ENCODE peak calls at places on chromosomes 4 and X, in four cellular contexts. X is transverse colon, U is right lobe of liver, V is GM06990. Z is an unnamed sample.

GRCh38 chrX:34734383-34734782 is 77.3 kb upstream of the TMEM47 start:
- DNase-seq in X (no peak), U (no peak), V (no peak), Z (no peak)

GRCh38 chr4:25863347-25863784 is 578 bp upstream of the SEL1L3 start:
- DNase-seq in X (peak; percentile 86), U (peak; percentile 56), V (no peak), Z (peak; percentile 26)

GRCh38 chr4:338759-339097 is 1.1 kb downstream of the ZNF141 start:
- DNase-seq in X (no peak), U (peak; percentile 16), V (peak; percentile 34), Z (no peak)

GRCh38 chr4:3376266-3376665 is 65.5 kb upstream of the HGFAC start:
- DNase-seq in X (no peak), U (no peak), V (no peak), Z (no peak)

GRCh38 chrX:100625985-100626491 is 10.6 kb downstream of the TSPAN6 start:
- DNase-seq in X (no peak), U (no peak), V (peak; percentile 76), Z (no peak)

GRCh38 chr4:101252721-101253120 is 94.6 kb downstream of the PPP3CA start:
- DNase-seq in X (no peak), U (no peak), V (no peak), Z (no peak)

GRCh38 chrX:129665916-129666644 is 11.3 kb upstream of the APLN start:
- DNase-seq in X (no peak), U (no peak), V (no peak), Z (peak; percentile 14)

GRCh38 chr4:10163296-10163695 is 46.7 kb upstream of the WDR1 start:
- DNase-seq in X (no peak), U (peak; percentile 49), V (no peak), Z (no peak)

GRCh38 chr4:111512081-111512774 is 633.0 kb upstream of the FAM241A start:
- DNase-seq in X (no peak), U (no peak), V (no peak), Z (no peak)

GRCh38 chrX:125131146-125131545 is 188.5 kb upstream of the TEX13C start:
- DNase-seq in X (no peak), U (no peak), V (no peak), Z (no peak)

GRCh38 chr4:145181091-145181501 is 707 bp upstream of the OTUD4 start:
- DNase-seq in X (no peak), U (no peak), V (no peak), Z (no peak)

GRCh38 chr4:48668254-48669017 is 111.6 kb downstream of the FRYL start:
- DNase-seq in X (no peak), U (no peak), V (no peak), Z (no peak)

GRCh38 chr4:53192496-53192895 is 173.4 kb downstream of the SCFD2 start:
- DNase-seq in X (no peak), U (no peak), V (no peak), Z (no peak)

GRCh38 chrX:136630881-136631280 is 17.1 kb upstream of the CD40LG start:
- DNase-seq in X (no peak), U (no peak), V (no peak), Z (no peak)

GRCh38 chrX:56802428-56802827 is 73.4 kb downstream of the NBDY start:
- DNase-seq in X (peak; percentile 6), U (no peak), V (no peak), Z (no peak)

GRCh38 chr4:167168611-167169010 is 65.7 kb downstream of the SPOCK3 start:
- DNase-seq in X (no peak), U (no peak), V (no peak), Z (no peak)

GRCh38 chrX:9569875-9570274 is 105.0 kb downstream of the TBL1X start:
- DNase-seq in X (no peak), U (no peak), V (no peak), Z (no peak)

GRCh38 chrX:63186137-63186536 is 165.0 kb downstream of the SPIN4 start:
- DNase-seq in X (no peak), U (no peak), V (no peak), Z (peak; percentile 0)

GRCh38 chr4:71209161-71209560 is 129.7 kb upstream of the SLC4A4 start:
- DNase-seq in X (no peak), U (no peak), V (no peak), Z (no peak)

GRCh38 chr4:75752637-75753036 is 28.3 kb downstream of the USO1 start:
- DNase-seq in X (no peak), U (no peak), V (no peak), Z (no peak)
- H3K4me3 ChIP-seq in X (no peak overlapping the region), U (no peak overlapping the region), V (no peak overlapping the region), Z (no peak overlapping the region)

GRCh38 chr4:183770900-183771299 is 111.8 kb downstream of the TRAPPC11 start:
- DNase-seq in X (no peak), U (no peak), V (no peak), Z (no peak)

GRCh38 chr4:183765121-183765990 is 106.3 kb downstream of the TRAPPC11 start:
- DNase-seq in X (peak; percentile 32), U (no peak), V (no peak), Z (no peak)

GRCh38 chr4:183760326-183760725 is 101.2 kb downstream of the TRAPPC11 start:
- DNase-seq in X (peak; percentile 28), U (no peak), V (no peak), Z (peak; percentile 23)

GRCh38 chr4:183763990-183764754 is 105.1 kb downstream of the TRAPPC11 start:
- DNase-seq in X (no peak), U (no peak), V (no peak), Z (no peak)

DNA sequence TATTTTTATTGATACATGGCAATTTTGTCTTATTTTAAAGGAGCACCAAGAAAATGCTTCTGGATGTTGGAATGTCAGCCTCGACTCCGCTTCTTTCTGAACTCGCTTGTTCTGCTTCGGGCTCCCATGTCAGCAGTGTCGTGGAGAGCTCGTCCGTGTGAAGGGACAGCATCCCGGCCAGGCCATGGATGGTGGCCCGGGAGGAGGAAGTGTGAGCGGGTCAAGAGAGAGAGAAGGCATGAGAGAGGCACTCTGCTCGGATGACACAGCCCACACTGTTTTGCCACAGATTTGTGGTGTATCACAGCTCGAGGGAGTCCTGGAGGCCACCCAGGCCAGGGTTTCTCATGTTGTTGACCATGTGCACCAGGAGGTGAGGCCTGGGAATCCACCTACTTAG is 107.0 kb downstream of the TRAPPC11 start:
- DNase-seq in X (no peak), U (no peak), V (no peak), Z (no peak)
- H3K4me3 ChIP-seq in X (no peak overlapping the region), U (no peak overlapping the region), V (no peak overlapping the region), Z (no peak overlapping the region)

GRCh38 chr4:39367166-39367565 is 1.0 kb upstream of the RFC1 start:
- DNase-seq in X (no peak), U (peak; percentile 29), V (no peak), Z (peak; percentile 34)

GRCh38 chr4:39363773-39364393 is 2.3 kb downstream of the RFC1 start:
- DNase-seq in X (no peak), U (no peak), V (no peak), Z (no peak)

GRCh38 chr4:39362827-39363226 is 3.3 kb downstream of the RFC1 start:
- DNase-seq in X (no peak), U (no peak), V (no peak), Z (no peak)

GRCh38 chr4:39365931-39366771 is at the start of gene RFC1:
- DNase-seq in X (peak; percentile 97), U (peak; percentile 95), V (peak; percentile 92), Z (peak; percentile 95)

DNA sequence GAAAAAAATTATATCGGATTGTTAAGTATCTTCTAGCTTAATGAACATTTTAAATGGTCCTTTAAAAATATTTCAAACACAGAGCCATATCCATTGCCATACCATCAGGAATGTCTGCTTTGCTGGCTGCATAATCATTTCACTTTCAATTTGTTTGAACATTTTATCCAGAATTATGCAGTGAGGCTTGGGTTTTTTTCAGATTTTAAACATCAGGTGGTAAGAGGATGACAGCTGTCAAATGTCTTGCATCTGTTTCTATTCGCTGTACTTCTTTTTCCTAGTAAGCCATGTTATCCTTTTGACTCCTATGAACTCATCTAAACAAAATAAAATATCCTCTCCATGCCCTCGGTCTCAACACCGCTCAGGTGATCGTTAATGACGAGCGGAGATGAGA is 802 bp downstream of the RFC1 start:
- DNase-seq in X (no peak), U (no peak), V (no peak), Z (no peak)
- H3K4me3 ChIP-seq in X (peak overlapping the region; percentile 94), U (peak overlapping the region; percentile 92), V (peak overlapping the region; percentile 80), Z (peak overlapping the region; percentile 88)

DNA sequence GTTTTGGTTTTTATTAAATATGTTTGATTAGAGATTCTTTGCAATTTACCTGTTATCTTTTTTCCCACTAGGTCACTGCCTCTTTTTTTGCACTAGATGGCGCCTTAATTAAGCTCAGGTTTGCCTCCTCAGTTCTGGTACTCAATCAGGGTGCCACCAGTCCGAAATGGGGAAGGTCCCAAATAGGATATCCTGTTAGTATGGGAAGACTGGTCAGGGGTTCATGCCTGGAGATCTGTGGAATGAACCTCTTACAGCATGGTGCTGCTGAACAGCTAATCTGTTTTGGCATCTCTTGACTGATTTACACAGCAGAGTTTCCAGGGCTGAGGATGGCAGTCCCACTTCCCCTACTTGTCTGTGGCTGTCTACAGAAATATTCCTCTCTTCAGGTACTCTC is 24.2 kb upstream of the VSIG1 start:
- DNase-seq in X (no peak), U (no peak), V (no peak), Z (no peak)
- H3K4me3 ChIP-seq in X (no peak overlapping the region), U (no peak overlapping the region), V (no peak overlapping the region), Z (no peak overlapping the region)

DNA sequence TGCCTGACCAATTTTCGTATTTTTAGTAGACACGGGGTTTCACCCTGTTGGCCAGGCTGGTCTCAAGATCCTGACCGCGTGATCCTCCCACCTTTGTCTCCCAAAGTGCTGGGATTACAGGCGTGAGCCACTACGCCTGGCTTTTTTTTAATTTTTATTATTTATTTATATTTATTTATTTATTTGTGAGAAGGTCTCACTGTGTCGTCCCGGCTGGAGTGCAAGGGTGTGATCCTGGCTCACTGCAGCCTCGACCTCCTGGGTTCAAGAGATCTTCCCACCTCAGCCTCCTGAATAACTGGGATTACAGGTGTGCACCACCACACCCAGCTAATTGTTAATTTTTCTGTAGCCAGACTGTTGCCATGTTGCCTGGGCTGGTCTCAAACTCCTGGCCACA is 141.1 kb downstream of the CRLF2 start:
- DNase-seq in X (no peak), U (no peak), V (no peak), Z (no peak)
- H3K4me3 ChIP-seq in X (no peak overlapping the region), U (no peak overlapping the region), V (no peak overlapping the region), Z (no peak overlapping the region)

DNA sequence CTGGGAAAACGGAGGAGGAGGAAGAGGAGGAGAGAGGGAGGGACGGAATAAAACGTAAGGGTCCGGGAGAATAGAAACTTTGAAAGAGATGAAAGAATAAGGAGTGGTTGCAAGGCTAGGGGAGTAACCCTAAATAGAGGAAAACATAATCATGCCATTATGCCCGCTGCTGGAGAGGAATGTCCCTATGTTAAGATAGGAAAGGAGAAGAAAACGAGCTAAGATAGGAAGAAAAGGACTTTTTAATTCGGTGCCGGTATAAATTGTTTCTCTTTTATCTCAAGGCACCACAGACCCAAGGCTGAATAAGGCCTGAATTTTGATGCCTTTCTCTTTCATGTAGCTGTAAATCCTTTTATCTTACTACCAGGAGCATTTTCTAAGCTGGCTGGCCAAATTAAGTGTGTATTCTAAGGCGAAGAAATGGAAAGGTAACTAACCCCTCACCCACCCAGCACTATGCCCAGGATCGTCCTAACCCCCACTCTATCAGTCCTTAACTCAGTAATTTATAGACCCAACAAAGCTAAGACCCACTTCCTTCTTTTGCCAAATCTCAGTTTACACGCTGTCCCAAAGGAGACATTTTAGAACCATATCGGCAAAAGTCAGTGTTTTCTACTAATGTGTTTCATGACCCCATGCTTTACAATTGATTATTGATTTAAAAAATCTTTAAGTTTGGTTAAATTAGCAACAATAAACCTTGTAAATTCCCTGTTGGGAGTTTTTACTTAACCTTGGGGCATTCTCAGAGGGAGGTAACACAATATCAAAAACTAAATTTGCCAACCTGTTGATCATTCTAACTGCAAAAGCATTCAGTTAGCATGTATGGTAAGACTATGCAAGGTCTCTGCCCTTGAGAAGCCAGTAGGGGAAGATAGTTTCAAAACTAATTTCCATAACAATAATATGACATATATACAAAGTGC is 1.1 kb upstream of the CUL4B start:
- DNase-seq in X (no peak), U (no peak), V (peak; percentile 9), Z (no peak)
- H3K4me3 ChIP-seq in X (peak overlapping the region; percentile 24), U (peak overlapping the region; percentile 64), V (peak overlapping the region; percentile 67), Z (peak overlapping the region; percentile 72)